ENCODE peak calls at places on chromosomes 16 and 17, in nine cellular contexts. F is heart left ventricle; I is left ventricle myocardium inferior; V is lung; X is neuronal stem cell; U is mucosa of descending colon; D is CD8-positive, alpha-beta memory T cell; T is esophagus squamous epithelium; J is small intestine. Q is an unnamed sample.

GRCh38 chr17:1474402-1475189 is 17.9 kb downstream of the MYO1C start:
- DNase-seq in F (no peak), I (no peak), V (no peak), X (no peak), U (no peak), D (no peak), T (no peak), J (no peak), Q (peak; percentile 79)

GRCh38 chr16:76345093-76345735 is 68.0 kb downstream of the CNTNAP4 start:
- DNase-seq in F (peak; percentile 68), I (peak; percentile 43), V (peak; percentile 43), X (no peak), U (peak; percentile 2), D (no peak), T (no peak), J (no peak), Q (no peak)

GRCh38 chr17:73595068-73595865 is 49.0 kb downstream of the SDK2 start:
- DNase-seq in F (peak; percentile 66), I (peak; percentile 74), V (peak; percentile 39), X (no peak), U (peak; percentile 59), D (no peak), T (no peak), J (no peak), Q (no peak)

GRCh38 chr16:75555707-75556512 is at the start of gene TMEM231:
- DNase-seq in F (peak; percentile 99), I (peak; percentile 99), V (peak; percentile 97), X (peak; percentile 92), U (peak; percentile 99), D (peak; percentile 98), T (peak; percentile 84), J (peak; percentile 94), Q (peak; percentile 95)

GRCh38 chr17:48294193-48294909 is 135.7 kb downstream of the SKAP1 start:
- DNase-seq in F (no peak), I (no peak), V (no peak), X (no peak), U (no peak), D (no peak), T (no peak), J (no peak), Q (no peak)

GRCh38 chr17:42674755-42675347 is 1.9 kb downstream of the PLEKHH3 start:
- DNase-seq in F (no peak), I (no peak), V (no peak), X (no peak), U (no peak), D (no peak), T (no peak), J (no peak), Q (no peak)

GRCh38 chr17:76083536-76083935 is 4.6 kb downstream of the ZACN start:
- DNase-seq in F (no peak), I (no peak), V (no peak), X (no peak), U (no peak), D (peak; percentile 17), T (no peak), J (no peak), Q (no peak)

GRCh38 chr16:84446086-84446485 is 58.4 kb downstream of the MEAK7 start:
- DNase-seq in F (no peak), I (no peak), V (no peak), X (no peak), U (no peak), D (no peak), T (no peak), J (peak; percentile 47), Q (no peak)

GRCh38 chr17:21072623-21073278 is 29.9 kb upstream of the USP22 start:
- DNase-seq in F (no peak), I (no peak), V (no peak), X (no peak), U (no peak), D (no peak), T (no peak), J (no peak), Q (no peak)

GRCh38 chr17:21214015-21214776 is at the start of gene TMEM11:
- DNase-seq in F (peak; percentile 98), I (peak; percentile 97), V (peak; percentile 96), X (peak; percentile 94), U (peak; percentile 94), D (peak; percentile 95), T (peak; percentile 74), J (peak; percentile 94), Q (peak; percentile 99)

GRCh38 chr16:64089697-64090096 is 1032.2 kb downstream of the CDH11 start:
- DNase-seq in F (no peak), I (no peak), V (no peak), X (peak; percentile 32), U (peak; percentile 24), D (no peak), T (no peak), J (peak; percentile 4), Q (no peak)

GRCh38 chr17:58667934-58668597 is 23.8 kb downstream of the TEX14 start:
- DNase-seq in F (no peak), I (no peak), V (no peak), X (no peak), U (no peak), D (no peak), T (no peak), J (no peak), Q (no peak)

GRCh38 chr16:74995986-74996385 is 2.8 kb upstream of the ZNRF1 start:
- DNase-seq in F (no peak), I (no peak), V (no peak), X (no peak), U (no peak), D (no peak), T (no peak), J (no peak), Q (no peak)

GRCh38 chr16:28326881-28327610 is 34.7 kb downstream of the SBK1 start:
- DNase-seq in F (no peak), I (peak; percentile 37), V (peak; percentile 57), X (no peak), U (peak; percentile 74), D (peak; percentile 80), T (no peak), J (peak; percentile 53), Q (no peak)

DNA sequence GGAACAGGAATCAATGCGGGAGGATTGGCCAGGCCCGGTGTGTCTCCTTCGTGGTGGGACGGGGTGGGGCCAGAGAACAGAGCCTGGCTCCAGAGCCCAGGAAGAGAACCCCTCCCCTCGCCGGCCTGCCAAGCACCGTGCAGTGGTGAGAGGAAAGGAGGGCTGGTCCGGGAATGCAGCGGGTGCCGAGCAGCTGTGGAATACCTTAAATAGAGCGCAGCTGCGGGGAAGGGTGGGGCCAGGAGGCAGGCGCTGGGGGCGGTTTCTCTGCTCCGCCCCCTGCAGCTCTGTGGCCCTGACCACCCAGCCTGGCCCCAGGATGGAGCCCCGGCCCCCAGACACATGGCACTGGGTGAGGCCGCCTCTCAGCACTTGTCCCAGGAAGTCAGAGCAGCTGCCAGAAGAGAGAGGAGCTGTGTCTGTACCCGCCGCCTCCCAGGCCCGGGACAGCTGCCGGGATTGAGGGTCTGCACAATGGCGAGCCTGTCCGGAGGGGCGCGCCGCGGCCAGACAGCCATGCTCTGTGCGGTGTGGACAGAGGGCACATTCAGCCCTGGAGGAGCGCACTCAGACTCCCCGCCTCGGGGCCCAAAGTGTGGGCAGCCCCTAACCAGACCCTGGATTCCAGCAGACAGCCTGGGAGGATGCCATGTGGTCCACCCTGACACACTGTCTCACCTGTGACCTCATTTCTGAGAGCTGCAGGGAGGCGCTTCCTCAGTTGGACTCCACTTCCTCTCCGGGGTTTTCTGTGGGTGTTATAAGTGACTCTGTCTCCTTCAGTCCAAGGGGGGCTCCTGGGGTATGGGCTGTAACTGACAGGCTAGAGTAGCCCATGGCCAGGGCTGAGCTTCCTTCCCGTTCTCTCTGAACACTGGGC is 268.8 kb downstream of the SEC14L1 start:
- DNase-seq in F (peak; percentile 90), I (peak; percentile 79), V (no peak), X (no peak), U (no peak), D (peak; percentile 72), T (no peak), J (no peak), Q (no peak)
- H3K4me3 ChIP-seq in F (peak overlapping the region; percentile 24), I (peak overlapping the region; percentile 51), V (no peak overlapping the region), X (no peak overlapping the region), U (no peak overlapping the region), D (peak overlapping the region; percentile 14), T (no peak overlapping the region), J (no peak overlapping the region), Q (no peak overlapping the region)

DNA sequence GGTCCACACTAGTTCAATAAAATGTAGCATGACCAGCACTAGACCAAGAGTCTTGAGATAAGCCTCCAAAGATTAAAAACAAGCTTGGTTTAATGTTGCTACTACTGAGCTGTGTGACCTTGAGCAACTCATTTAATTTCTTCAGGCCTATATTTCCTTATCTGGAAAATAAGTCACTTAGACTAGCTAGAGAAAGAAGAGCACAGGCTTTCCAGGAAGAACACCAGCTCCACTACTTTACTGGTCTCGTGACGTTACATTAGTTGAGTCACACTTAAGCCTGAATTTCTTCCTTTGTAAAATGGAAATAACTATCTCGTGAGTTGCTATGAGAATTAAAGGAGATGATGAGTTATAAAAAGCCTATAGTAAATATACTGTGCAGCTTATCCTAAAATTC is 5.4 kb downstream of the HELZ start:
- DNase-seq in F (no peak), I (no peak), V (no peak), X (no peak), U (no peak), D (no peak), T (no peak), J (peak; percentile 32), Q (no peak)
- H3K36me3 ChIP-seq in F (peaks cover 52% of the 10 kb centered on the region), I (peaks cover 41% of the 10 kb centered on the region), V (peaks cover 11% of the 10 kb centered on the region), X (peaks cover 69% of the 10 kb centered on the region), U (peaks cover 4% of the 10 kb centered on the region), D (no peaks in the 10 kb centered on the region), T (peaks cover 74% of the 10 kb centered on the region), J (peaks cover 2% of the 10 kb centered on the region), Q (peaks cover 1% of the 10 kb centered on the region)

GRCh38 chr16:2046889-2047329 is 725 bp downstream of the NTHL1 start:
- DNase-seq in F (no peak), I (no peak), V (no peak), X (no peak), U (no peak), D (no peak), T (no peak), J (no peak), Q (no peak)

GRCh38 chr16:2044541-2044940 is 3.1 kb downstream of the NTHL1 start:
- DNase-seq in F (no peak), I (no peak), V (no peak), X (no peak), U (no peak), D (no peak), T (no peak), J (no peak), Q (no peak)

GRCh38 chr16:2047330-2048115 is at the start of the genes NTHL1 and TSC2:
- DNase-seq in F (peak; percentile 97), I (peak; percentile 97), V (peak; percentile 98), X (peak; percentile 96), U (peak; percentile 98), D (peak; percentile 93), T (peak; percentile 67), J (peak; percentile 94), Q (peak; percentile 96)

GRCh38 chr16:2048116-2048543 is 345 bp downstream of the TSC2 start:
- DNase-seq in F (no peak), I (no peak), V (no peak), X (no peak), U (no peak), D (no peak), T (no peak), J (peak; percentile 27), Q (no peak)

GRCh38 chr16:2046125-2046888 is 1.3 kb downstream of the NTHL1 start:
- DNase-seq in F (no peak), I (no peak), V (no peak), X (no peak), U (no peak), D (no peak), T (no peak), J (no peak), Q (no peak)
- H3K4me3 ChIP-seq in F (peak overlapping the region; percentile 98), I (peak overlapping the region; percentile 91), V (no peak overlapping the region), X (no peak overlapping the region), U (no peak overlapping the region), D (no peak overlapping the region), T (no peak overlapping the region), J (no peak overlapping the region), Q (peak overlapping the region; percentile 91)

GRCh38 chr17:8469964-8470363 is 34.3 kb downstream of the NDEL1 start:
- DNase-seq in F (no peak), I (no peak), V (no peak), X (no peak), U (no peak), D (no peak), T (no peak), J (no peak), Q (no peak)
- H3K36me3 ChIP-seq in F (peaks cover 58% of the 10 kb centered on the region), I (peaks cover 47% of the 10 kb centered on the region), V (peaks cover 46% of the 10 kb centered on the region), X (peaks cover 83% of the 10 kb centered on the region), U (peaks cover 6% of the 10 kb centered on the region), D (peaks cover 51% of the 10 kb centered on the region), T (peaks cover 85% of the 10 kb centered on the region), J (peaks cover 9% of the 10 kb centered on the region), Q (peaks cover 48% of the 10 kb centered on the region)